ENCODE peak calls at places on chromosomes 13 and 19, in six cellular contexts. R, E, M, W, D and K are unnamed samples.

GRCh38 chr13:109481046-109481445 is 305.3 kb downstream of the IRS2 start:
- DNase-seq in E (no peak), W (no peak), M (no peak), R (no peak), D (no peak), K (no peak)

GRCh38 chr13:100089633-100090032 is 740 bp downstream of the PCCA start:
- DNase-seq in E (no peak), M (no peak), R (no peak), D (no peak), W (no peak), K (peak)

GRCh38 chr19:45767881-45768643 is 990 bp downstream of the SIX5 start:
- DNase-seq in R (peak), E (no peak), W (no peak), M (peak), D (peak), K (peak)

GRCh38 chr13:32426981-32427851 is 714 bp downstream of the N4BP2L1 start:
- DNase-seq in M (no peak), E (no peak), D (peak), R (no peak), W (no peak), K (peak)

GRCh38 chr19:37077615-37077928 is 661 bp upstream of the ZNF420 start:
- DNase-seq in D (no peak), E (no peak), M (no peak), W (no peak), R (peak), K (no peak)

GRCh38 chr13:109715902-109716301 is 70.5 kb downstream of the IRS2 start:
- DNase-seq in W (no peak), D (no peak), R (no peak), E (no peak), M (no peak), K (no peak)

GRCh38 chr19:555474-555808 is 11.6 kb downstream of the GZMM start:
- DNase-seq in M (no peak), D (no peak), R (no peak), E (no peak), W (no peak), K (no peak)

GRCh38 chr13:41610426-41610825 is 153.1 kb downstream of the RGCC start:
- DNase-seq in E (no peak), D (no peak), R (peak), W (no peak), M (no peak), K (no peak)

GRCh38 chr13:110910013-110910890 is 4.6 kb downstream of the ANKRD10 start:
- DNase-seq in M (no peak), R (no peak), E (no peak), D (no peak), W (no peak), K (no peak)

GRCh38 chr19:12773571-12773970 is 1.8 kb downstream of the HOOK2 start:
- DNase-seq in W (no peak), E (no peak), M (no peak), D (no peak), R (no peak), K (peak)

GRCh38 chr13:80497007-80497406 is 156.1 kb upstream of the SPRY2 start:
- DNase-seq in E (no peak), W (no peak), D (peak), R (no peak), M (no peak), K (no peak)

GRCh38 chr19:6963259-6963852 is 57.9 kb downstream of the MBD3L2B start:
- DNase-seq in M (no peak), E (no peak), W (no peak), R (no peak), D (no peak), K (no peak)

GRCh38 chr13:36031490-36031889 is 99.7 kb downstream of the DCLK1 start:
- DNase-seq in R (no peak), D (no peak), M (no peak), E (no peak), W (no peak), K (no peak)

GRCh38 chr19:58001895-58002369 is 688 bp downstream of the ZNF606 start:
- DNase-seq in W (no peak), M (no peak), R (peak), E (no peak), D (peak), K (no peak)

GRCh38 chr19:40612831-40613668 is 11.9 kb downstream of the LTBP4 start:
- DNase-seq in R (no peak), E (no peak), M (peak), W (no peak), D (peak), K (peak)

GRCh38 chr19:54248016-54248601 is 5.5 kb upstream of the LILRA6 start:
- DNase-seq in E (no peak), R (no peak), D (no peak), W (no peak), M (no peak), K (no peak)

GRCh38 chr19:49811328-49811727 is 1.8 kb downstream of the FUZ start:
- DNase-seq in W (no peak), R (no peak), M (no peak), D (no peak), E (no peak), K (no peak)

GRCh38 chr19:8332976-8333770 is 9.9 kb downstream of the KANK3 start:
- DNase-seq in W (no peak), E (no peak), M (peak), R (no peak), D (peak), K (no peak)

GRCh38 chr13:111610879-111611278 is 290.4 kb downstream of the TEX29 start:
- DNase-seq in E (no peak), M (no peak), D (no peak), W (no peak), R (no peak), K (no peak)

GRCh38 chr19:18023596-18024212 is 15.7 kb downstream of the ARRDC2 start:
- DNase-seq in E (no peak), D (no peak), W (no peak), M (peak), R (no peak), K (no peak)

GRCh38 chr19:19409235-19410030 is 4.0 kb downstream of the GATAD2A start:
- DNase-seq in M (no peak), W (no peak), D (no peak), E (no peak), R (no peak), K (peak)

GRCh38 chr19:48954595-48955307 is at the start of gene BAX:
- DNase-seq in M (peak), W (peak), E (peak), D (peak), R (peak), K (peak)

GRCh38 chr13:39751805-39752204 is 96.3 kb downstream of the COG6 start:
- DNase-seq in R (no peak), E (no peak), D (no peak), W (no peak), M (no peak), K (no peak)

DNA sequence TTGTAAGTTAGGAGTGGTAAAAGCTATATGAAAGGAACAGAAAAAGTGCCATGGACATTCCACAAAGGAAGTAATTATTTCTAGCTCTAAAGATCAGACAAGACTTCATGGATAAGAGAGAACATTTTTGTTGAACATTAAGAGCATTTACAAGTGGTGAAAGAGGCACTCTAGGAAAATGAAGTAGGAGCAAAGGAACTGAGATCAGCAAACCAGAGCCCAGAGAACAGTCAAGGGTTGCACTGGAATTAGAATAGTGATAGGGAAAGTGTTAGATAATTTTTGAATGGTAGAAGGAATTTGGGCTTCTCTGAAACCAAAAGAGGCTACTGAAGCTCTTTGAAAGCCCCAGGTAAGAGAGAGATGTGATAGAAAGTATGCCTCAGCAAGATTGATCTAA is 94.1 kb downstream of the COG6 start:
- DNase-seq in D (no peak), M (no peak), R (no peak), E (no peak), W (no peak), K (no peak)
- TF ChIP-seq JUND in D (no peak), M (no peak), R (no peak), E (no peak), W (no peak), K (no peak)

GRCh38 chr19:29843180-29844051 is 31.6 kb downstream of the CCNE1 start:
- DNase-seq in M (peak), R (no peak), D (no peak), E (no peak), W (no peak), K (no peak)
- TF ChIP-seq JUND in M (no peak), R (no peak), D (no peak), E (no peak), W (no peak), K (no peak)

GRCh38 chr13:89465366-89465765 is 1794.2 kb downstream of the SLITRK5 start:
- DNase-seq in D (no peak), E (peak), M (no peak), R (no peak), W (peak), K (no peak)
- TF ChIP-seq JUND in D (no peak), E (no peak), M (no peak), R (no peak), W (no peak), K (no peak)

GRCh38 chr19:1774999-1775772 is 21.9 kb downstream of the ONECUT3 start:
- DNase-seq in D (peak), W (no peak), R (no peak), M (peak), E (no peak), K (no peak)
- TF ChIP-seq JUND in D (no peak), W (no peak), R (no peak), M (no peak), E (no peak), K (no peak)

GRCh38 chr13:77548095-77548494 is 12.6 kb downstream of the SCEL start:
- DNase-seq in D (no peak), M (no peak), R (no peak), W (no peak), E (no peak), K (no peak)

GRCh38 chr13:77545626-77546412 is 10.3 kb downstream of the SCEL start:
- DNase-seq in M (no peak), E (no peak), R (no peak), D (no peak), W (no peak), K (no peak)

GRCh38 chr13:77544765-77545316 is 9.3 kb downstream of the SCEL start:
- DNase-seq in E (no peak), R (no peak), M (no peak), W (no peak), D (no peak), K (no peak)

GRCh38 chr13:77543711-77544110 is 8.2 kb downstream of the SCEL start:
- DNase-seq in W (no peak), M (no peak), D (no peak), R (no peak), E (no peak), K (no peak)

GRCh38 chr13:77544365-77544764 is 8.9 kb downstream of the SCEL start:
- DNase-seq in M (no peak), D (peak), E (no peak), W (no peak), R (no peak), K (no peak)
- TF ChIP-seq JUND in M (no peak), D (no peak), E (no peak), W (no peak), R (no peak), K (no peak)